ENCODE peak calls at places on chromosomes 1 and 21, in six cellular contexts. J is body of pancreas, T is transverse colon, G is stomach, B is IMR-90, U is ovary. N is an unnamed sample. For H3K4me1, the result is how much of the 10 kb centered on the place peaks cover.

GRCh38 chr1:196056966-196057365 is 551.3 kb downstream of the KCNT2 start:
- DNase-seq in B (no peak), J (no peak), T (no peak), G (no peak), U (no peak), N (no peak)

GRCh38 chr1:153470707-153471106 is 10.3 kb upstream of the S100A7 start:
- DNase-seq in G (no peak), T (no peak), U (no peak), J (no peak), B (no peak), N (no peak)

GRCh38 chr21:30340714-30341573 is 3.5 kb upstream of the KRTAP27-1 start:
- DNase-seq in T (peak), B (peak), G (peak), J (peak), U (no peak), N (no peak)

GRCh38 chr1:245735831-245736530 is 581.2 kb downstream of the KIF26B start:
- DNase-seq in U (no peak), B (peak), T (no peak), G (no peak), J (no peak), N (no peak)

GRCh38 chr1:8649027-8649426 is 168.4 kb downstream of the RERE start:
- DNase-seq in G (no peak), B (no peak), U (no peak), J (no peak), T (no peak), N (no peak)

GRCh38 chr1:39214998-39215873 is 10.7 kb downstream of the MACF1 start:
- DNase-seq in G (no peak), J (no peak), U (no peak), T (peak), B (no peak), N (no peak)

GRCh38 chr1:39386997-39387396 is 104.4 kb upstream of the BMP8A start:
- DNase-seq in U (no peak), T (no peak), G (no peak), B (no peak), J (no peak), N (no peak)

GRCh38 chr1:200771625-200772555 is 33.2 kb downstream of the CAMSAP2 start:
- DNase-seq in G (no peak), B (no peak), J (no peak), U (no peak), T (no peak), N (no peak)

GRCh38 chr1:193322218-193322617 is 135.8 kb upstream of the B3GALT2 start:
- DNase-seq in T (no peak), B (peak), U (no peak), J (no peak), G (no peak), N (no peak)

GRCh38 chr1:54052470-54052933 is 502 bp downstream of the TMEM59 start:
- DNase-seq in T (peak), B (peak), J (peak), U (peak), G (peak), N (peak)

GRCh38 chr1:85550784-85551516 is 29.6 kb upstream of the CCN1 start:
- DNase-seq in B (peak), G (no peak), T (no peak), J (no peak), U (no peak), N (no peak)

GRCh38 chr1:2848006-2848670 is 46.6 kb upstream of the TTC34 start:
- DNase-seq in J (no peak), U (no peak), G (no peak), B (no peak), T (no peak), N (no peak)

GRCh38 chr1:196777603-196778002 is 3.0 kb downstream of the CFHR3 start:
- DNase-seq in T (no peak), J (no peak), B (no peak), G (no peak), U (no peak), N (no peak)

GRCh38 chr1:196466656-196467055 is 141.6 kb downstream of the KCNT2 start:
- DNase-seq in B (peak), J (no peak), G (no peak), U (no peak), T (no peak), N (no peak)

GRCh38 chr1:31372961-31373896 is at the start of gene FABP3:
- DNase-seq in B (peak), G (peak), T (peak), J (peak), U (peak), N (peak)

GRCh38 chr1:180042994-180043622 is 88.5 kb downstream of the CEP350 start:
- DNase-seq in U (no peak), G (no peak), J (no peak), T (no peak), B (peak), N (no peak)

GRCh38 chr1:179175011-179175934 is 54.2 kb downstream of the ABL2 start:
- DNase-seq in U (no peak), J (peak), T (no peak), B (peak), G (no peak), N (peak)

GRCh38 chr1:206924549-206925115 is 2.9 kb upstream of the FCMR start:
- DNase-seq in J (no peak), B (no peak), T (no peak), U (no peak), G (no peak), N (no peak)

GRCh38 chr1:8856689-8857412 is 21.6 kb downstream of the ENO1 start:
- DNase-seq in G (no peak), U (no peak), B (no peak), T (no peak), J (no peak), N (no peak)

DNA sequence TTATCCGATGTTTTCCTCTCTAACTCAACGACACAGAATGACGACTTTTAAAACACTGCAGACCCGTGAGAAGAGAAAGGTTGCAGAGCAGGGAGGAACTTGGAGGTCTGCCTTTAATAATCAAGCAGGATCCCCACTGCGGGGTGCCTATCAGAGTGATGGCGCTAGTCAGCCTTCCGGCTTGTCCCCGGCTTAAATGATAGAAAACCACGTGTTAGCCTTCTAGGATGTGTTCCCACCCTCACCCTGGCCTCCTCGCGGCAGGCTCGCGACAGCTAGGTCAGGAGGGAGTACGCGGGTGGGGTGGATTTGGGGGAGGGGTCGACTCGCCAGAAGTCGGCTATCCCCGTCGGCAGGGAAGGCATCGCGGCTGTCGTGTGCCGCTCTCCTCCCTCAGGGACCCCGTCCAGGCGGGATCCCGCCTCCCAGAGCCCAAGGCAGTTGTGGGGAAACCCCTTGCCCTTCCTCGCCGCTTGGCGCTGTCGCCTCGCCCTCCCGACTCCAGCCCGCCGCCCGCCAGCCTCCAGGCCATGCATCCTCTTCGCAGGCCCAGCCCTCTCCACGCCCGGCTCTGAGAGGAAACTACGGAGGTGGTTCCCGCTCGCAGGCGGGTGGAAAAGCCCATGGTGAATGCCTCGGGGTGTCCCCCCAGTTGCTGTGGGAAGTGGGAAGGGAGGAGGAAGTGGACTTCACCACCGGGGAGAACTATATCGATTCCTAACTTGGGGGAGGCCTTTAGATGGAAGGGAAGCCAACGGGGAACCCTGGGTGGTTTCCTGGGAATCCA is 1.1 kb upstream of the SMG7 start:
- DNase-seq in B (peak), G (peak), U (peak), T (peak), J (peak), N (peak)
- TF ChIP-seq POLR2A in B (peak), G (no peak), U (peak), T (peak), J (peak), N (peak)

DNA sequence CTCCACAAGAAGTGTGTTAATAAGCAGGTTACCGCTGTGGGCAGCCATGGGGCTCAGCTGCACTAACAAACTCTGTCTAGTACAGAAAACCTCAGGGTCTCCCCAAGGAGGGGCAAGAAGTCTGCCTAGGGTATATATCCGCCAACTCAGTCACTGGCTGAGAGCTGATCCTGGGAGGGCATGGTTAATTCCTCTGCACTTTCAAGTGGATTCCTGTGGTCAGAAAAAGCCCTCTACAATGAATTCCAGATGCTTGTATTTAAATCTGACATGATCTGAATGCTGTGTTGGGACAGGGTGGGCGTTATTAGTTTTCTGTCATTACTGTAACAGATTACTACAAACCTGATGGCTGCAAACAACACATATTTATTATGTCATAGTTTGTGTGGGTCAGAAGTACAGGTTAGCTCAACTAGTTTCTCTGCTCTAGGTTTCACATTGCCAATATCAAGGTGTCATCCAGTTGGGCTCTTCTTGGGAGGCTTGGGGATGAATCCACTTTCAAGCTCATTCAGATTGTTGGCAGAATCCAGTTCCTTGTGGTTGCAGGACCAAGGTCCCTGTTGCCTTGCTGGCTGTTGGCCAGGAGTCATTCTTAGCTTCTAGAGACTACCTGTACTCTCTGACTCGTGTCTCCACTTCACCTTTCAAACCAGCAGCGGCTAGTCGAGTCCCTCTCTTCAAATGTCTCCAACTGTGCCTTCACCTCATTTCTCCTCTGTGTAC is 8.0 kb upstream of the SELE start:
- DNase-seq in T (no peak), U (no peak), J (no peak), B (peak), G (no peak), N (no peak)
- H3K4me3 ChIP-seq in T (no peak), U (no peak), J (no peak), B (no peak), G (no peak), N (no peak)

DNA sequence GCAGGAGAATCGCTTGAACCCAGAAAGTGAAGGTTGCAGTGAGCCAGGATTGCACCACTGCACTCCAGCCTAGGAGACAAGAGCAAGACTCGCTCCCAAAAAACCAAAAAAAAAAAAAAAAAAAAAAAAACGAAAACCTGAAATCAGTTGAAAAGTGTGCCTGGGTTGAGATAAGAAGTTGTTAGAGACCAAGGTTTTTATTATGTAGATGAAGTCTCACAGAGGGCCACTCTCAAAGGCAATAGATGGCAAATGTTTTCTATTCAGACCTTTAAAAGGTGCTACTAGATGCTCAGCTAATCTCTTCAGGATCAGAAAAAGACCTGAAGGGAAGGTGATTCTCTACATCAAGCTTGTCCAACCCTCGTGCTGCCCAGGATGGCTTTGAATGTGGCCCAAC is 17.6 kb downstream of the CAPN2 start:
- DNase-seq in T (no peak), G (no peak), J (no peak), B (no peak), U (no peak), N (no peak)
- H3K4me1 ChIP-seq in T (half or more), G (half or more), J (half or more), B (under half), U (under half), N (half or more)

DNA sequence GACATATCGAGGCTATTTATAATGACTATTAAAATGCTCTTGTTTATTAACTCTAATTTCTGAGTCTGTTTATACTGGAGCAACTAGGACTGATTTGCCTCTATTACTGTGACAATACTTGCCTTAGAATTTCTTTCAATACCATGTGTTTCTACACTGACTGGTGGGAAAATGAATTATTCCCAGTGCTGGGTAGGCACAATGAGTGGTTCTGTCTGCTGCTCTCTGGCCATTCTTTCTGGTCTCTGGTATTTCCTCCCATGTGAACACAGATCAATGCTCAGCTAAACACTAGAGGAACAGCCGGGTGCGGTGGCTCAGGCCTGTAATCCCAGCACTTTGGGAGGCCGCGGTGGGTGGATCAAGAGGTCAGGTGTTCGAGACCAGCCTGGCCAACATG is 390.5 kb downstream of the PRDM2 start:
- DNase-seq in U (no peak), B (no peak), G (no peak), T (no peak), J (no peak), N (no peak)
- TF ChIP-seq POLR2A in U (no peak), B (no peak), G (no peak), T (no peak), J (no peak), N (no peak)

GRCh38 chr21:35783686-35784085 is 276.6 kb downstream of the SETD4 start:
- DNase-seq in U (no peak), G (no peak), T (no peak), B (no peak), J (no peak), N (no peak)
- H3K4me3 ChIP-seq in U (no peak), G (no peak), T (no peak), B (no peak), J (no peak), N (no peak)

DNA sequence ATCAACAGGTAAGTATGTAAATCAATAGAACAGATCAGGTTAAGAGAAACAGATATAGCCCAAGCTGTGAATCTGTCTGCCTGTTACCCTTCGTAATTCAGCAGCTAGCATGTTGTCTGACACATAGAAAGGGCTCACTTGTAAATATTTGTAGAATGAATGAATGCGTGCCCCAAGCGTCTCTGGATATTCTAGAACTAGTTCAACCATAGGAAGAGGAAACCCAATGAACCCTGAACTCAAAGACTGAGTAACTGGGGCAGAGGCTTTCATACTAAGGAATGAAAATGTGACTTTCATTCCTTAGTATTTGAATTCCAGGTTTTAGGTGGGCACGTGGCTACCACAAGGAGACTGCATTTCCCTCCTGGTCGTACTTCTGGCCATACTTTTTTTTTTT is 60.1 kb upstream of the SMYD2 start:
- DNase-seq in G (no peak), J (no peak), B (no peak), U (no peak), T (no peak), N (no peak)
- H3K4me1 ChIP-seq in G (under half), J (under half), B (under half), U (under half), T (under half), N (under half)

GRCh38 chr1:59126361-59126760 is 170.5 kb upstream of the FGGY start:
- DNase-seq in G (no peak), U (no peak), B (peak), T (no peak), J (no peak), N (no peak)

GRCh38 chr1:59128239-59128736 is 168.6 kb upstream of the FGGY start:
- DNase-seq in U (no peak), G (no peak), T (no peak), B (peak), J (no peak), N (no peak)

GRCh38 chr1:59125711-59126320 is 171.1 kb upstream of the FGGY start:
- DNase-seq in B (no peak), U (no peak), J (no peak), T (no peak), G (no peak), N (no peak)

GRCh38 chr1:59132353-59132752 is 164.5 kb upstream of the FGGY start:
- DNase-seq in B (no peak), T (no peak), J (no peak), U (no peak), G (no peak), N (no peak)

GRCh38 chr1:59128784-59129227 is 168.1 kb upstream of the FGGY start:
- DNase-seq in U (no peak), J (no peak), T (no peak), G (no peak), B (peak), N (no peak)
- TF ChIP-seq POLR2A in U (no peak), J (no peak), T (no peak), G (no peak), B (no peak), N (no peak)

GRCh38 chr1:184222561-184223157 is 164.2 kb upstream of the C1orf21 start:
- DNase-seq in J (peak), G (peak), T (peak), B (peak), U (peak), N (peak)
- H3K4me3 ChIP-seq in J (no peak), G (no peak), T (no peak), B (no peak), U (no peak), N (peak)

GRCh38 chr1:89955806-89956205 is 39.1 kb upstream of the ZNF326 start:
- DNase-seq in U (no peak), T (no peak), J (no peak), B (no peak), G (no peak), N (no peak)
- H3K4me1 ChIP-seq in U (under half), T (under half), J (under half), B (under half), G (under half), N (under half)

N was measured in gastrocnemius medialis.